ENCODE peak calls at places on chromosomes 12 and 14, in five cellular contexts. One of them, this sample, is unnamed.

GRCh38 chr12:129049917-129050316 is 196.6 kb downstream of the GLT1D1 start:
- DNase-seq in HepG2: no peak
- DNase-seq in HCT116: no peak
- DNase-seq in H1: no peak
- DNase-seq in K562: peak
- DNase-seq in this sample: no peak

GRCh38 chr14:28783593-28784143 is 17.1 kb downstream of the FOXG1 start:
- DNase-seq in K562: no peak
- DNase-seq in HepG2: no peak
- DNase-seq in HCT116: no peak
- DNase-seq in H1: no peak
- DNase-seq in this sample: no peak

GRCh38 chr14:55327179-55327578 is 56.0 kb downstream of the FBXO34 start:
- DNase-seq in H1: no peak
- DNase-seq in HepG2: no peak
- DNase-seq in K562: no peak
- DNase-seq in HCT116: no peak
- DNase-seq in this sample: no peak

GRCh38 chr14:97578982-97579381 is 781.8 kb downstream of the VRK1 start:
- DNase-seq in K562: no peak
- DNase-seq in HepG2: no peak
- DNase-seq in HCT116: no peak
- DNase-seq in H1: no peak
- DNase-seq in this sample: no peak

GRCh38 chr12:83408168-83408567 is 721.5 kb downstream of the TMTC2 start:
- DNase-seq in K562: no peak
- DNase-seq in HepG2: no peak
- DNase-seq in H1: no peak
- DNase-seq in HCT116: no peak
- DNase-seq in this sample: no peak

GRCh38 chr12:58917699-58918334 is 2.5 kb downstream of the LRIG3 start:
- DNase-seq in K562: no peak
- DNase-seq in H1: no peak
- DNase-seq in HepG2: no peak
- DNase-seq in HCT116: no peak
- DNase-seq in this sample: peak

GRCh38 chr12:69056743-69057515 is 124.0 kb upstream of the CPM start:
- DNase-seq in H1: no peak
- DNase-seq in HepG2: no peak
- DNase-seq in K562: no peak
- DNase-seq in HCT116: no peak
- DNase-seq in this sample: no peak

GRCh38 chr12:121196902-121197301 is 13.0 kb upstream of the P2RX4 start:
- DNase-seq in H1: no peak
- DNase-seq in K562: no peak
- DNase-seq in HepG2: no peak
- DNase-seq in HCT116: no peak
- DNase-seq in this sample: peak

GRCh38 chr12:102462803-102463499 is 17.4 kb downstream of the IGF1 start:
- DNase-seq in HCT116: no peak
- DNase-seq in HepG2: no peak
- DNase-seq in K562: no peak
- DNase-seq in H1: no peak
- DNase-seq in this sample: peak

GRCh38 chr12:94941440-94941862 is 62.0 kb downstream of the NDUFA12 start:
- DNase-seq in HepG2: no peak
- DNase-seq in H1: no peak
- DNase-seq in K562: no peak
- DNase-seq in HCT116: no peak
- DNase-seq in this sample: peak

GRCh38 chr14:100692859-100693558 is 33.7 kb upstream of the DLK1 start:
- DNase-seq in H1: no peak
- DNase-seq in K562: no peak
- DNase-seq in HepG2: peak
- DNase-seq in HCT116: peak
- DNase-seq in this sample: peak

GRCh38 chr12:12975322-12976077 is 23.5 kb upstream of the GPRC5D start:
- DNase-seq in K562: peak
- DNase-seq in HepG2: peak
- DNase-seq in H1: no peak
- DNase-seq in HCT116: peak
- DNase-seq in this sample: peak

GRCh38 chr14:51167587-51168219 is 72.3 kb upstream of the TMX1 start:
- DNase-seq in K562: no peak
- DNase-seq in H1: no peak
- DNase-seq in HCT116: no peak
- DNase-seq in HepG2: no peak
- DNase-seq in this sample: no peak

GRCh38 chr14:22882529-22883190 is 362 bp upstream of the REM2 start:
- DNase-seq in HCT116: peak
- DNase-seq in K562: peak
- DNase-seq in HepG2: no peak
- DNase-seq in H1: peak
- DNase-seq in this sample: peak

GRCh38 chr12:23895792-23896218 is 53.7 kb downstream of the SOX5 start:
- DNase-seq in K562: no peak
- DNase-seq in HCT116: no peak
- DNase-seq in HepG2: no peak
- DNase-seq in H1: peak
- DNase-seq in this sample: peak

GRCh38 chr14:20857630-20858261 is 33.4 kb upstream of the RNASE3 start:
- DNase-seq in HCT116: peak
- DNase-seq in HepG2: peak
- DNase-seq in K562: peak
- DNase-seq in H1: peak
- DNase-seq in this sample: peak

GRCh38 chr12:583251-583869 is 79.9 kb downstream of the NINJ2 start:
- DNase-seq in H1: no peak
- DNase-seq in HCT116: no peak
- DNase-seq in HepG2: peak
- DNase-seq in K562: no peak
- DNase-seq in this sample: no peak

GRCh38 chr14:31109257-31109656 is 83.1 kb upstream of the STRN3 start:
- DNase-seq in HCT116: no peak
- DNase-seq in H1: no peak
- DNase-seq in K562: no peak
- DNase-seq in HepG2: no peak
- DNase-seq in this sample: no peak

GRCh38 chr14:69715725-69716482 is 51.0 kb upstream of the SRSF5 start:
- DNase-seq in HepG2: no peak
- DNase-seq in H1: no peak
- DNase-seq in HCT116: no peak
- DNase-seq in K562: no peak
- DNase-seq in this sample: peak

GRCh38 chr12:10406725-10407124 is 2.8 kb downstream of the KLRC4 start:
- DNase-seq in HepG2: no peak
- DNase-seq in K562: no peak
- DNase-seq in H1: no peak
- DNase-seq in HCT116: no peak
- DNase-seq in this sample: no peak

GRCh38 chr12:131574397-131574775 is 136.5 kb upstream of the SFSWAP start:
- DNase-seq in HepG2: no peak
- DNase-seq in H1: no peak
- DNase-seq in HCT116: no peak
- DNase-seq in K562: no peak
- DNase-seq in this sample: no peak

GRCh38 chr12:131575371-131575770 is 135.5 kb upstream of the SFSWAP start:
- DNase-seq in H1: no peak
- DNase-seq in HCT116: no peak
- DNase-seq in K562: no peak
- DNase-seq in HepG2: no peak
- DNase-seq in this sample: no peak

GRCh38 chr12:131572626-131573025 is 138.3 kb upstream of the SFSWAP start:
- DNase-seq in H1: no peak
- DNase-seq in HepG2: no peak
- DNase-seq in HCT116: no peak
- DNase-seq in K562: no peak
- DNase-seq in this sample: no peak

GRCh38 chr12:131571827-131572226 is 139.1 kb upstream of the SFSWAP start:
- DNase-seq in K562: peak
- DNase-seq in HCT116: no peak
- DNase-seq in HepG2: no peak
- DNase-seq in H1: no peak
- DNase-seq in this sample: no peak

GRCh38 chr12:131573631-131574396 is 137.1 kb upstream of the SFSWAP start:
- DNase-seq in HCT116: no peak
- DNase-seq in H1: no peak
- DNase-seq in HepG2: no peak
- DNase-seq in K562: no peak
- DNase-seq in this sample: no peak
- TF ChIP-seq MAX in HCT116: no peak
- TF ChIP-seq MAX in H1: no peak
- TF ChIP-seq MAX in HepG2: no peak
- TF ChIP-seq MAX in K562: no peak
- TF ChIP-seq MAX in this sample: no peak

GRCh38 chr14:60514378-60515243 is 5.7 kb downstream of the SIX6 start:
- DNase-seq in H1: peak
- DNase-seq in HCT116: no peak
- DNase-seq in HepG2: peak
- DNase-seq in K562: peak
- DNase-seq in this sample: no peak

GRCh38 chr14:60515244-60515695 is 6.3 kb downstream of the SIX6 start:
- DNase-seq in HCT116: no peak
- DNase-seq in H1: no peak
- DNase-seq in HepG2: no peak
- DNase-seq in K562: no peak
- DNase-seq in this sample: no peak

GRCh38 chr14:60510254-60510975 is 1.5 kb downstream of the SIX6 start:
- DNase-seq in H1: no peak
- DNase-seq in HCT116: no peak
- DNase-seq in K562: no peak
- DNase-seq in HepG2: no peak
- DNase-seq in this sample: no peak

GRCh38 chr14:60510976-60511599 is 2.1 kb downstream of the SIX6 start:
- DNase-seq in HepG2: no peak
- DNase-seq in H1: peak
- DNase-seq in K562: no peak
- DNase-seq in HCT116: no peak
- DNase-seq in this sample: no peak

GRCh38 chr14:60512952-60513554 is 4.1 kb downstream of the SIX6 start:
- DNase-seq in HepG2: no peak
- DNase-seq in HCT116: no peak
- DNase-seq in H1: peak
- DNase-seq in K562: no peak
- DNase-seq in this sample: no peak
- TF ChIP-seq EZH2 in HepG2: no peak
- TF ChIP-seq EZH2 in HCT116: no peak
- TF ChIP-seq EZH2 in H1: peak
- TF ChIP-seq EZH2 in K562: no peak
- TF ChIP-seq EZH2 in this sample: no peak

GRCh38 chr12:104698871-104699270 is 242.1 kb downstream of the CHST11 start:
- DNase-seq in K562: no peak
- DNase-seq in HCT116: no peak
- DNase-seq in HepG2: no peak
- DNase-seq in H1: no peak
- DNase-seq in this sample: no peak

GRCh38 chr12:104700324-104700723 is 243.6 kb downstream of the CHST11 start:
- DNase-seq in K562: no peak
- DNase-seq in HCT116: no peak
- DNase-seq in H1: no peak
- DNase-seq in HepG2: no peak
- DNase-seq in this sample: no peak

GRCh38 chr12:104701301-104701700 is 244.6 kb downstream of the CHST11 start:
- DNase-seq in HCT116: no peak
- DNase-seq in K562: no peak
- DNase-seq in HepG2: no peak
- DNase-seq in H1: no peak
- DNase-seq in this sample: no peak

GRCh38 chr12:104701756-104702155 is 245.0 kb downstream of the CHST11 start:
- DNase-seq in HCT116: no peak
- DNase-seq in HepG2: no peak
- DNase-seq in H1: no peak
- DNase-seq in K562: no peak
- DNase-seq in this sample: no peak

DNA sequence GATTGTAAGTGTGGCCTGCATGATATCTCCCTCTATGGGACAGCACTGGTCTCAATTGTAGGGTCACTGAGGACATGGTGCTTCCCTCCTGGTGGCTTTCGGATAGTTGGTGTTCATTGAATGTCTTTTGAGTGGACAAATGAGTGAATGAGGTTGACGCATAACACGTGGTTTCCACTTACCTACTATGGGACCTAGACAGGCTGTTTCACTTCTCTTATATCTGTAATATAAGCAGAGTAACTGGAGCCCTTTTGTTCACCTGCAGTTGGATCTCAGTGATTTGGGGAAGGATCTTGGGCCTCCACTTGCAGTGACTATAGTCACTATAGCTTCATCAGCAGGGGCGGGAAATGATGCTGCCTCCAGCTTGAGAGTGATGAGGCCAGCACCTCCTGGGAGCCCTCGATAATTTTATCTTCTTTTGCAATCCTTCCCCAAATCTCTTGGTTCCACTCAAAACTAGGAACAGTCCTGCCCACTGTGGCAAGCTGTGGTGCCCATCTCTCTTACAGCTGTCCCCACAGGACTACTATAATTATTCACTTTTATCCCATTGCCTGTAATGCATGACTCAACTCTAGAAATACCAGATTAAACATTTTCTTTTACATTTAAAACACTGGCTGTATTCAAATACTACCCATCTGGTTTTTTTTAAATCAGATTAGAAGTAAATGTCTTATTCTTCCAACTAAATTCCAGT is 242.9 kb downstream of the CHST11 start:
- DNase-seq in HCT116: no peak
- DNase-seq in K562: no peak
- DNase-seq in H1: no peak
- DNase-seq in HepG2: no peak
- DNase-seq in this sample: no peak
- TF ChIP-seq MAX in HCT116: no peak
- TF ChIP-seq MAX in K562: no peak
- TF ChIP-seq MAX in H1: no peak
- TF ChIP-seq MAX in HepG2: no peak
- TF ChIP-seq MAX in this sample: no peak

GRCh38 chr14:59869381-59870255 is 958 bp downstream of the RTN1 start:
- DNase-seq in HCT116: no peak
- DNase-seq in K562: no peak
- DNase-seq in H1: peak
- DNase-seq in HepG2: no peak
- DNase-seq in this sample: no peak

GRCh38 chr14:59870277-59871165 is at the start of gene RTN1:
- DNase-seq in HepG2: no peak
- DNase-seq in HCT116: no peak
- DNase-seq in H1: peak
- DNase-seq in K562: no peak
- DNase-seq in this sample: peak

GRCh38 chr14:59868021-59868420 is 2.6 kb downstream of the RTN1 start:
- DNase-seq in H1: no peak
- DNase-seq in K562: no peak
- DNase-seq in HepG2: no peak
- DNase-seq in HCT116: no peak
- DNase-seq in this sample: no peak

DNA sequence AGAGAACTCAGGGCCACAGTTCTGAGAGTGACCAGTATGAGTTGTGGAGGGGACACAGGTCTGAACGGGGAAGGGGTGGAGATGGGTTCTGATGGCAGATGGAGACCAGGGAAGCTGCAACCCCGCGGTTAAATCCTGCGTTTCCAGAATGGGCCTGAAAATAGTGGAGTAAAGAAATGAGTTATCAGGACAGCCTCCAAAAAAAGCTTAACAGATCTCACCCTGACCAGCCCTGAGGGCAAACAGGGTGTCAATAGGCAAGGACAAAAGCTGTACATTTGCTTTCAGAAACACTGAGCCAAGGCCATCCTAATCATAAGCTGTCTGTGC is 555 bp upstream of the RTN1 start:
- DNase-seq in K562: no peak
- DNase-seq in HCT116: no peak
- DNase-seq in HepG2: no peak
- DNase-seq in H1: no peak
- DNase-seq in this sample: peak
- TF ChIP-seq EZH2 in K562: no peak
- TF ChIP-seq EZH2 in HCT116: no peak
- TF ChIP-seq EZH2 in HepG2: no peak
- TF ChIP-seq EZH2 in H1: peak
- TF ChIP-seq EZH2 in this sample: no peak